ENCODE peak calls at places on chromosome 1, in five cellular contexts. One of them, this sample, is unnamed.

GRCh38 chr1:103461171-103462105 is 64.1 kb upstream of the RNPC3 start:
- DNase-seq in NCI-H446: peak
- DNase-seq in GM20000: peak
- DNase-seq in IMR-90: peak
- DNase-seq in GM23248: peak
- DNase-seq in this sample: no peak

GRCh38 chr1:18938008-18938706 is 18.3 kb downstream of the IFFO2 start:
- DNase-seq in GM23248: peak
- DNase-seq in GM20000: no peak
- DNase-seq in NCI-H446: no peak
- DNase-seq in IMR-90: no peak
- DNase-seq in this sample: no peak

GRCh38 chr1:15475737-15476314 is at the start of gene CELA2B:
- DNase-seq in NCI-H446: no peak
- DNase-seq in GM23248: no peak
- DNase-seq in IMR-90: no peak
- DNase-seq in GM20000: no peak
- DNase-seq in this sample: no peak

GRCh38 chr1:22967833-22968232 is 4.8 kb downstream of the LACTBL1 start:
- DNase-seq in NCI-H446: no peak
- DNase-seq in GM20000: no peak
- DNase-seq in IMR-90: no peak
- DNase-seq in GM23248: no peak
- DNase-seq in this sample: no peak

GRCh38 chr1:75641325-75641724 is 30.4 kb upstream of the SLC44A5 start:
- DNase-seq in GM23248: no peak
- DNase-seq in NCI-H446: no peak
- DNase-seq in GM20000: no peak
- DNase-seq in IMR-90: no peak
- DNase-seq in this sample: no peak

GRCh38 chr1:32470431-32470830 is 5.6 kb downstream of the ZBTB8B start:
- DNase-seq in GM20000: no peak
- DNase-seq in NCI-H446: no peak
- DNase-seq in GM23248: no peak
- DNase-seq in IMR-90: peak
- DNase-seq in this sample: no peak

GRCh38 chr1:44408181-44409018 is 3.3 kb downstream of the RNF220 start:
- DNase-seq in NCI-H446: no peak
- DNase-seq in IMR-90: no peak
- DNase-seq in GM23248: no peak
- DNase-seq in GM20000: peak
- DNase-seq in this sample: no peak

GRCh38 chr1:27503961-27504587 is 14.1 kb upstream of the WASF2 start:
- DNase-seq in GM23248: peak
- DNase-seq in IMR-90: peak
- DNase-seq in GM20000: no peak
- DNase-seq in NCI-H446: peak
- DNase-seq in this sample: no peak

GRCh38 chr1:74812180-74812541 is 79.2 kb downstream of the TYW3 start:
- DNase-seq in NCI-H446: no peak
- DNase-seq in GM23248: no peak
- DNase-seq in GM20000: peak
- DNase-seq in IMR-90: no peak
- DNase-seq in this sample: no peak

GRCh38 chr1:161473363-161473762 is 31.9 kb upstream of the FCGR2A start:
- DNase-seq in IMR-90: no peak
- DNase-seq in GM20000: no peak
- DNase-seq in NCI-H446: peak
- DNase-seq in GM23248: peak
- DNase-seq in this sample: no peak

GRCh38 chr1:220151454-220151853 is 57.5 kb downstream of the IARS2 start:
- DNase-seq in IMR-90: peak
- DNase-seq in NCI-H446: no peak
- DNase-seq in GM23248: peak
- DNase-seq in GM20000: no peak
- DNase-seq in this sample: peak

GRCh38 chr1:38941093-38941492 is 537 bp downstream of the RHBDL2 start:
- DNase-seq in NCI-H446: no peak
- DNase-seq in GM20000: no peak
- DNase-seq in GM23248: no peak
- DNase-seq in IMR-90: no peak
- DNase-seq in this sample: peak

GRCh38 chr1:232340448-232340847 is 289.5 kb downstream of the SIPA1L2 start:
- DNase-seq in NCI-H446: no peak
- DNase-seq in GM23248: peak
- DNase-seq in GM20000: no peak
- DNase-seq in IMR-90: no peak
- DNase-seq in this sample: no peak